ENCODE peak calls at places on chromosome 6, in four cellular contexts. One of them, this sample, is unnamed.

GRCh38 chr6:113182370-113183141 is 674.6 kb upstream of the MARCKS start:
- DNase-seq in GM12878: no peak
- DNase-seq in HepG2: peak
- DNase-seq in K562: no peak
- DNase-seq in this sample: no peak

GRCh38 chr6:71478834-71479541 is 190.4 kb downstream of the OGFRL1 start:
- DNase-seq in HepG2: no peak
- DNase-seq in K562: no peak
- DNase-seq in GM12878: no peak
- DNase-seq in this sample: no peak

GRCh38 chr6:157074969-157075368 is 248.3 kb downstream of the TMEM242 start:
- DNase-seq in K562: no peak
- DNase-seq in HepG2: no peak
- DNase-seq in GM12878: no peak
- DNase-seq in this sample: no peak

GRCh38 chr6:152598421-152598820 is 38.7 kb downstream of the SYNE1 start:
- DNase-seq in HepG2: no peak
- DNase-seq in GM12878: no peak
- DNase-seq in K562: no peak
- DNase-seq in this sample: no peak

GRCh38 chr6:28725890-28726348 is 197.9 kb downstream of the TRIM27 start:
- DNase-seq in HepG2: peak
- DNase-seq in GM12878: no peak
- DNase-seq in K562: peak
- DNase-seq in this sample: no peak

GRCh38 chr6:154919806-154920205 is 75.3 kb upstream of the TIAM2 start:
- DNase-seq in K562: no peak
- DNase-seq in HepG2: no peak
- DNase-seq in GM12878: no peak
- DNase-seq in this sample: no peak

GRCh38 chr6:168217216-168217879 is 102.2 kb downstream of the DACT2 start:
- DNase-seq in HepG2: no peak
- DNase-seq in GM12878: no peak
- DNase-seq in K562: no peak
- DNase-seq in this sample: no peak

GRCh38 chr6:159110013-159110412 is 59.2 kb upstream of the FNDC1 start:
- DNase-seq in HepG2: peak
- DNase-seq in K562: peak
- DNase-seq in GM12878: no peak
- DNase-seq in this sample: peak

GRCh38 chr6:2920671-2921112 is 17.6 kb upstream of the SERPINB9 start:
- DNase-seq in K562: peak
- DNase-seq in HepG2: no peak
- DNase-seq in GM12878: no peak
- DNase-seq in this sample: no peak

GRCh38 chr6:35082733-35083403 is 58.3 kb downstream of the TCP11 start:
- DNase-seq in GM12878: no peak
- DNase-seq in K562: no peak
- DNase-seq in HepG2: no peak
- DNase-seq in this sample: peak

GRCh38 chr6:46452312-46452917 is 38.8 kb downstream of the RCAN2 start:
- DNase-seq in HepG2: no peak
- DNase-seq in K562: no peak
- DNase-seq in GM12878: no peak
- DNase-seq in this sample: no peak

GRCh38 chr6:37373822-37374514 is 20.2 kb downstream of the RNF8 start:
- DNase-seq in K562: no peak
- DNase-seq in HepG2: no peak
- DNase-seq in GM12878: no peak
- DNase-seq in this sample: no peak

GRCh38 chr6:145044606-145045275 is 690.6 kb downstream of the EPM2A start:
- DNase-seq in HepG2: no peak
- DNase-seq in K562: no peak
- DNase-seq in GM12878: no peak
- DNase-seq in this sample: no peak

GRCh38 chr6:131755597-131755996 is 44.8 kb upstream of the CTAGE9 start:
- DNase-seq in HepG2: peak
- DNase-seq in K562: no peak
- DNase-seq in GM12878: no peak
- DNase-seq in this sample: no peak

GRCh38 chr6:170122676-170123075 is 168.2 kb downstream of the DLL1 start:
- DNase-seq in HepG2: no peak
- DNase-seq in GM12878: no peak
- DNase-seq in K562: no peak
- DNase-seq in this sample: no peak

GRCh38 chr6:74318738-74319137 is 622.7 kb downstream of the CD109 start:
- DNase-seq in GM12878: no peak
- DNase-seq in HepG2: no peak
- DNase-seq in K562: no peak
- DNase-seq in this sample: no peak

GRCh38 chr6:34288581-34288980 is 39.8 kb upstream of the SMIM29 start:
- DNase-seq in HepG2: no peak
- DNase-seq in K562: no peak
- DNase-seq in GM12878: peak
- DNase-seq in this sample: no peak

GRCh38 chr6:51640016-51640415 is 447.4 kb downstream of the PKHD1 start:
- DNase-seq in HepG2: no peak
- DNase-seq in K562: no peak
- DNase-seq in GM12878: no peak
- DNase-seq in this sample: no peak

GRCh38 chr6:131822119-131822518 is 14.3 kb downstream of the ENPP1 start:
- DNase-seq in K562: no peak
- DNase-seq in HepG2: no peak
- DNase-seq in GM12878: no peak
- DNase-seq in this sample: no peak

GRCh38 chr6:75266716-75267291 is 17.8 kb downstream of the TMEM30A start:
- DNase-seq in HepG2: peak
- DNase-seq in GM12878: no peak
- DNase-seq in K562: peak
- DNase-seq in this sample: peak

GRCh38 chr6:5765141-5765760 is 241.5 kb downstream of the NRN1 start:
- DNase-seq in GM12878: no peak
- DNase-seq in K562: no peak
- DNase-seq in HepG2: no peak
- DNase-seq in this sample: no peak

GRCh38 chr6:149864578-149865535 is 698 bp upstream of the LRP11 start:
- DNase-seq in K562: peak
- DNase-seq in GM12878: no peak
- DNase-seq in HepG2: peak
- DNase-seq in this sample: peak

GRCh38 chr6:96939019-96939805 is 14.7 kb downstream of the KLHL32 start:
- DNase-seq in HepG2: no peak
- DNase-seq in K562: no peak
- DNase-seq in GM12878: no peak
- DNase-seq in this sample: peak

GRCh38 chr6:24719125-24719931 is at the start of gene C6orf62:
- DNase-seq in HepG2: no peak
- DNase-seq in K562: peak
- DNase-seq in GM12878: peak
- DNase-seq in this sample: peak

GRCh38 chr6:76683985-76684384 is 611.5 kb upstream of the IMPG1 start:
- DNase-seq in HepG2: no peak
- DNase-seq in K562: no peak
- DNase-seq in GM12878: no peak
- DNase-seq in this sample: no peak

GRCh38 chr6:75618437-75618836 is 16.8 kb downstream of the SENP6 start:
- DNase-seq in K562: no peak
- DNase-seq in GM12878: no peak
- DNase-seq in HepG2: no peak
- DNase-seq in this sample: no peak

GRCh38 chr6:145352382-145353080 is 382.8 kb downstream of the EPM2A start:
- DNase-seq in K562: no peak
- DNase-seq in GM12878: no peak
- DNase-seq in HepG2: no peak
- DNase-seq in this sample: no peak

GRCh38 chr6:149727793-149728498 is 10.0 kb upstream of the LATS1 start:
- DNase-seq in GM12878: no peak
- DNase-seq in HepG2: no peak
- DNase-seq in K562: no peak
- DNase-seq in this sample: no peak

GRCh38 chr6:40187654-40188053 is 253.4 kb upstream of the MOCS1 start:
- DNase-seq in HepG2: no peak
- DNase-seq in K562: no peak
- DNase-seq in GM12878: no peak
- DNase-seq in this sample: no peak

GRCh38 chr6:7897461-7898192 is 13.0 kb downstream of the TXNDC5 start:
- DNase-seq in K562: no peak
- DNase-seq in HepG2: no peak
- DNase-seq in GM12878: no peak
- DNase-seq in this sample: no peak

GRCh38 chr6:54920628-54921027 is 74.1 kb downstream of the FAM83B start:
- DNase-seq in HepG2: no peak
- DNase-seq in K562: no peak
- DNase-seq in GM12878: no peak
- DNase-seq in this sample: no peak

GRCh38 chr6:152334555-152334954 is 302.6 kb downstream of the SYNE1 start:
- DNase-seq in K562: no peak
- DNase-seq in GM12878: no peak
- DNase-seq in HepG2: no peak
- DNase-seq in this sample: no peak

GRCh38 chr6:106808758-106809157 is 165.8 kb downstream of the CD24 start:
- DNase-seq in HepG2: no peak
- DNase-seq in GM12878: no peak
- DNase-seq in K562: no peak
- DNase-seq in this sample: no peak

GRCh38 chr6:36245572-36246031 is 24.3 kb upstream of the PNPLA1 start:
- DNase-seq in HepG2: no peak
- DNase-seq in GM12878: no peak
- DNase-seq in K562: peak
- DNase-seq in this sample: peak

GRCh38 chr6:35522660-35523658 is 10.3 kb upstream of the TULP1 start:
- DNase-seq in HepG2: peak
- DNase-seq in GM12878: peak
- DNase-seq in K562: peak
- DNase-seq in this sample: peak

GRCh38 chr6:106799008-106799952 is 169.9 kb downstream of the QRSL1 start:
- DNase-seq in HepG2: peak
- DNase-seq in GM12878: peak
- DNase-seq in K562: no peak
- DNase-seq in this sample: no peak

GRCh38 chr6:97151611-97152010 is 131.4 kb downstream of the MMS22L start:
- DNase-seq in GM12878: no peak
- DNase-seq in K562: no peak
- DNase-seq in HepG2: no peak
- DNase-seq in this sample: no peak

GRCh38 chr6:15113587-15113986 is 132.3 kb upstream of the JARID2 start:
- DNase-seq in HepG2: no peak
- DNase-seq in K562: no peak
- DNase-seq in GM12878: no peak
- DNase-seq in this sample: no peak

GRCh38 chr6:15121443-15121842 is 124.4 kb upstream of the JARID2 start:
- DNase-seq in HepG2: no peak
- DNase-seq in K562: no peak
- DNase-seq in GM12878: no peak
- DNase-seq in this sample: no peak

GRCh38 chr6:15114061-15114460 is 131.8 kb upstream of the JARID2 start:
- DNase-seq in HepG2: no peak
- DNase-seq in K562: no peak
- DNase-seq in GM12878: no peak
- DNase-seq in this sample: no peak

GRCh38 chr6:15121977-15122550 is 123.8 kb upstream of the JARID2 start:
- DNase-seq in GM12878: no peak
- DNase-seq in K562: no peak
- DNase-seq in HepG2: no peak
- DNase-seq in this sample: no peak

GRCh38 chr6:15116889-15117288 is 129.0 kb upstream of the JARID2 start:
- DNase-seq in GM12878: no peak
- DNase-seq in HepG2: no peak
- DNase-seq in K562: no peak
- DNase-seq in this sample: no peak
- TF ChIP-seq EP300 in GM12878: no peak
- TF ChIP-seq EP300 in HepG2: no peak
- TF ChIP-seq EP300 in K562: no peak
- TF ChIP-seq EP300 in this sample: no peak

GRCh38 chr6:32195902-32196681 is 3.6 kb upstream of the GPSM3 start:
- DNase-seq in HepG2: peak
- DNase-seq in K562: peak
- DNase-seq in GM12878: peak
- DNase-seq in this sample: peak
- TF ChIP-seq POLR2AphosphoS5 in HepG2: peak
- TF ChIP-seq POLR2AphosphoS5 in K562: peak
- TF ChIP-seq POLR2AphosphoS5 in GM12878: peak
- TF ChIP-seq POLR2AphosphoS5 in this sample: peak

DNA sequence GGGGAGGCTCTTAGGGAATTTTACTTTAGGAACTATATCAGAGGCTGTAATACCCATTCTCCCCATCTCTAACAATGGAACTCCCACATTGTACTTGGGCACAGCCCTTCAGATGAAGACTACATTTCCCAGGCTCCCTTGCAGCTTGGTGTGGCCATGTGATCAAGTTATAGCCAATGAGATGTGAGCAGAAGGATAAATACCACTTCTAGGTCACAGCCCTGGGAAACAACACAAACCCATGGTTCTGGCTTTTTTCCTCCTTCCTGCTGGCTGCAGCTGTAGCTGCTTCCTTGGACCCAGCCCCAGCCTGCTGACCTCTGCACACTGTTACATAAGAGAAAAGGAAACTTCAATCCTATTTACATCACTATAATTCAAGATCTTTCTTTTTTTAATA is 445.9 kb upstream of the JARID2 start:
- DNase-seq in HepG2: peak
- DNase-seq in GM12878: peak
- DNase-seq in K562: peak
- DNase-seq in this sample: peak
- TF ChIP-seq NFIC in HepG2: no peak
- TF ChIP-seq NFIC in GM12878: no peak
- TF ChIP-seq NFIC in K562: no peak
- TF ChIP-seq NFIC in this sample: no peak

GRCh38 chr6:67811239-67812037 is 823.6 kb upstream of the ADGRB3 start:
- DNase-seq in GM12878: no peak
- DNase-seq in HepG2: no peak
- DNase-seq in K562: no peak
- DNase-seq in this sample: no peak

GRCh38 chr6:67815623-67816022 is 819.5 kb upstream of the ADGRB3 start:
- DNase-seq in K562: no peak
- DNase-seq in GM12878: no peak
- DNase-seq in HepG2: no peak
- DNase-seq in this sample: no peak

GRCh38 chr6:67812125-67812524 is 823.0 kb upstream of the ADGRB3 start:
- DNase-seq in K562: no peak
- DNase-seq in HepG2: no peak
- DNase-seq in GM12878: no peak
- DNase-seq in this sample: no peak

GRCh38 chr6:67814262-67814661 is 820.8 kb upstream of the ADGRB3 start:
- DNase-seq in K562: no peak
- DNase-seq in HepG2: no peak
- DNase-seq in GM12878: no peak
- DNase-seq in this sample: no peak

DNA sequence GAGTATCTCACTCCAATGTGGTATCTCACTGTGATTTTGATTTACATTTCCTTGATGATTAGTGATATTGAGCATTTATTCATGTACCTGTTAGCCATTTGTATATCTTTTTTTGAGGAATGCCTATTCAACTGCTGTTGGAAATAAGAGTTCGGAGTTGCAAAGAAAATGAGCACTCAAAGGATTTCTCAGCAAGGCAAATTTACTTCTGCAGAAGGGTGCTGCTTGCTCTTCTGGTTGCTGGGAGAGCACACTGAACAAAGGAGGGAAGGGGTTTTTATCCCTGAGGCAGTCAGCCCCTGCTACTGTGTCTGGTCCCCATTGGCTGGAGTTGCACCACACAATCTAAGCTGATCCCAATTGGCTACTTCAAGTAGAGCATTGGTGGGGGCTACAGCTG is 822.4 kb upstream of the ADGRB3 start:
- DNase-seq in HepG2: no peak
- DNase-seq in K562: no peak
- DNase-seq in GM12878: no peak
- DNase-seq in this sample: no peak
- TF ChIP-seq EP300 in HepG2: no peak
- TF ChIP-seq EP300 in K562: no peak
- TF ChIP-seq EP300 in GM12878: no peak
- TF ChIP-seq EP300 in this sample: no peak